ENCODE peak calls at places on chromosomes 5 and 9, in four cellular contexts. One of them, this sample, is unnamed.

GRCh38 chr9:81266674-81267073 is 422.7 kb downstream of the TLE1 start:
- DNase-seq in IMR-90: peak
- DNase-seq in HCT116: peak
- DNase-seq in ovary: no peak
- DNase-seq in this sample: no peak

GRCh38 chr5:63220244-63220643 is 641.6 kb downstream of the LRRC70 start:
- DNase-seq in HCT116: no peak
- DNase-seq in ovary: no peak
- DNase-seq in IMR-90: no peak
- DNase-seq in this sample: no peak

GRCh38 chr5:56513141-56513540 is 280.0 kb upstream of the ANKRD55 start:
- DNase-seq in HCT116: no peak
- DNase-seq in ovary: no peak
- DNase-seq in IMR-90: no peak
- DNase-seq in this sample: no peak

GRCh38 chr5:166772770-166773169 is 1518.7 kb upstream of the WWC1 start:
- DNase-seq in IMR-90: no peak
- DNase-seq in ovary: no peak
- DNase-seq in HCT116: no peak
- DNase-seq in this sample: no peak

GRCh38 chr9:131096490-131097258 is at the start of gene AIF1L:
- DNase-seq in ovary: no peak
- DNase-seq in IMR-90: no peak
- DNase-seq in HCT116: peak
- DNase-seq in this sample: no peak

GRCh38 chr9:134054891-134055811 is 12.7 kb downstream of the BRD3 start:
- DNase-seq in HCT116: no peak
- DNase-seq in IMR-90: no peak
- DNase-seq in ovary: peak
- DNase-seq in this sample: peak

GRCh38 chr5:158807947-158808346 is 291.8 kb downstream of the EBF1 start:
- DNase-seq in ovary: no peak
- DNase-seq in IMR-90: no peak
- DNase-seq in HCT116: no peak
- DNase-seq in this sample: peak

GRCh38 chr9:132681561-132681960 is 11.3 kb downstream of the GTF3C4 start:
- DNase-seq in IMR-90: no peak
- DNase-seq in ovary: no peak
- DNase-seq in HCT116: no peak
- DNase-seq in this sample: no peak

GRCh38 chr9:14670718-14671117 is 22.5 kb downstream of the ZDHHC21 start:
- DNase-seq in ovary: no peak
- DNase-seq in IMR-90: peak
- DNase-seq in HCT116: no peak
- DNase-seq in this sample: no peak

GRCh38 chr5:759781-760362 is 24.7 kb downstream of the ZDHHC11B start:
- DNase-seq in IMR-90: no peak
- DNase-seq in HCT116: no peak
- DNase-seq in ovary: no peak
- DNase-seq in this sample: no peak

GRCh38 chr9:136258299-136258625 is 12.7 kb upstream of the QSOX2 start:
- DNase-seq in IMR-90: no peak
- DNase-seq in HCT116: no peak
- DNase-seq in ovary: no peak
- DNase-seq in this sample: no peak

GRCh38 chr5:172102913-172103629 is 85.0 kb downstream of the STK10 start:
- DNase-seq in HCT116: peak
- DNase-seq in IMR-90: peak
- DNase-seq in ovary: peak
- DNase-seq in this sample: peak

GRCh38 chr5:113250341-113250953 is 184.3 kb downstream of the TSSK1B start:
- DNase-seq in IMR-90: peak
- DNase-seq in HCT116: no peak
- DNase-seq in ovary: peak
- DNase-seq in this sample: no peak

GRCh38 chr5:54049144-54049543 is 261.2 kb downstream of the ARL15 start:
- DNase-seq in ovary: no peak
- DNase-seq in HCT116: no peak
- DNase-seq in IMR-90: peak
- DNase-seq in this sample: no peak

GRCh38 chr9:92774274-92774673 is 9.6 kb upstream of the BICD2 start:
- DNase-seq in ovary: no peak
- DNase-seq in HCT116: no peak
- DNase-seq in IMR-90: peak
- DNase-seq in this sample: no peak

GRCh38 chr5:87539839-87540238 is 127.1 kb upstream of the CCNH start:
- DNase-seq in IMR-90: no peak
- DNase-seq in ovary: no peak
- DNase-seq in HCT116: no peak
- DNase-seq in this sample: no peak

GRCh38 chr9:86843182-86843581 is 104.1 kb downstream of the GAS1 start:
- DNase-seq in ovary: peak
- DNase-seq in IMR-90: peak
- DNase-seq in HCT116: no peak
- DNase-seq in this sample: peak

GRCh38 chr9:86099695-86100364 is 472 bp upstream of the GOLM1 start:
- DNase-seq in IMR-90: peak
- DNase-seq in ovary: peak
- DNase-seq in HCT116: peak
- DNase-seq in this sample: peak

GRCh38 chr9:88174324-88174723 is 36.0 kb upstream of the SPATA31C2 start:
- DNase-seq in HCT116: no peak
- DNase-seq in ovary: no peak
- DNase-seq in IMR-90: no peak
- DNase-seq in this sample: no peak

GRCh38 chr5:96391921-96392320 is 41.1 kb downstream of the PCSK1 start:
- DNase-seq in IMR-90: no peak
- DNase-seq in ovary: no peak
- DNase-seq in HCT116: no peak
- DNase-seq in this sample: no peak

GRCh38 chr9:34454571-34455065 is 3.8 kb downstream of the FAM219A start:
- DNase-seq in HCT116: peak
- DNase-seq in ovary: no peak
- DNase-seq in IMR-90: peak
- DNase-seq in this sample: peak

GRCh38 chr5:14240366-14240765 is 97.2 kb downstream of the TRIO start:
- DNase-seq in IMR-90: peak
- DNase-seq in HCT116: no peak
- DNase-seq in ovary: no peak
- DNase-seq in this sample: no peak

GRCh38 chr5:66993882-66994281 is 202.7 kb downstream of the CD180 start:
- DNase-seq in ovary: no peak
- DNase-seq in IMR-90: no peak
- DNase-seq in HCT116: no peak
- DNase-seq in this sample: no peak

GRCh38 chr5:56693220-56693579 is 122.1 kb upstream of the MAP3K1 start:
- DNase-seq in IMR-90: no peak
- DNase-seq in ovary: no peak
- DNase-seq in HCT116: no peak
- DNase-seq in this sample: no peak

GRCh38 chr5:172931001-172931536 is 28.2 kb upstream of the RPL26L1 start:
- DNase-seq in ovary: no peak
- DNase-seq in IMR-90: peak
- DNase-seq in HCT116: no peak
- DNase-seq in this sample: peak

GRCh38 chr9:78707481-78707977 is 410.6 kb downstream of the PSAT1 start:
- DNase-seq in HCT116: no peak
- DNase-seq in ovary: no peak
- DNase-seq in IMR-90: peak
- DNase-seq in this sample: no peak

DNA sequence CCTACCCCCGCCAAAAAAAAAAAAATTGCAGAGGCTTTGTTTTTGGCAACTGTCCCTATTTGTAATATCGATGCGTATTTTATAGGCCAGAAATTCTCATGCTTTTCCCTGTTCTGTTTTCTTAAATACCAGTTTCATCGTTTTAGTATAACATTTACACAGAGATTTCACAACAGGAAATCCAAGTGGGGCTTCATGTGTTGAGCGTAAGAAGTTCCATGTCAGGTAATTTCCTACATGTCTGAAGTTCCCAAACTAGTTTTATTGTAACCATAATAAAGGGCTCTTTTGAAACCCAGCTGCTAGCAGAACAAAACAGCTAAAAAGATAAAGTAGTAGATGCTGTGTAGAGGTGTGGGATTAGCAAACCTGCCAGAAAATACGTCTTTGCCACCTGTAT is 4.2 kb downstream of the SMC5 start:
- DNase-seq in HCT116: no peak
- DNase-seq in IMR-90: peak
- DNase-seq in ovary: no peak
- DNase-seq in this sample: no peak
- TF ChIP-seq POLR2A in HCT116: no peak
- TF ChIP-seq POLR2A in IMR-90: no peak
- TF ChIP-seq POLR2A in ovary: no peak
- TF ChIP-seq POLR2A in this sample: no peak

DNA sequence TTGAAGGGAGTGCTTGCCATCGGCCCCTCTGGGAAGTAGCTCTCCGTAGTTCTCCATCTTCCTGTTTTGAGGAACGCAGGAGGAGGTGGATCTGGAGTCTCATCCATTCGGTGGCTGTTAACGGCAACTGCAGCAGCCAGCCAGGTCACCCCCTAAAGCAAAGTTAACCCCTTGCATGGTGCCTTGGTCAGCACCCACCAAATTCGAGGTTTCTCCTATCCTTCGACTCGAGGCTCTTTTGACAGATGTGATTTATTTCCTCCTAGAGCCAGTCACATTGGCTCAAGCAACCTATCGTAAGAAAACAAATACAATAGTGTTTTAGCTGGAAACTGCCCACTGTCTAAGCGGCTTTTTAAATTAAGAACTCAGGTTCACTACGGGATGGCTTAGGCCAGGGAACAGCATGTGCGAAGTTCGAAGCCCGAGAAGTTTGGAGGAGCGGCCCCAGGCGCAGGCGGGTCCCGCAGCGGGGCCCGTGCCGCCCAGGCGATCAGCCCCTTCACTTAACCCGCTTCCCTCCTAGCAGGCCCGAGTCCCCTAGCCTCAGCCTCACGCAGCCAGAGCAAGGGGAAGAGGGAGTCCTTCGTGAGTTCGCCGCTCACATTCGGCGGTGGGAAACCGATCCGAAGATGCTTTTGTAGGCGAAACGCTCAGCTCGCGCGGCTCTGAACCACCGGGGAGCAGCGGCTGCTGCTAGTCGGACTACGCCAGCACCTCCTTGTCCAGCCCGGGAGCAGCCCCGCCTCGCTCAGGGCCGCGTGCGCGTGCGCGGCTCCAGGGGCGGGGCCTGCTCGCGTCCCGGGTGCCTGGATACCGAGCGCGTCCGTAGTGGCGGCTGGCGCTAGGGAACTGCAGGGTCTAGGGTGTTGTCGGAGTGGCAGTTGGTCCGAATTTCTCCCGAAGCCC is at the start of gene ROPN1L:
- DNase-seq in HCT116: peak
- DNase-seq in ovary: peak
- DNase-seq in IMR-90: peak
- DNase-seq in this sample: peak
- TF ChIP-seq POLR2A in HCT116: peak
- TF ChIP-seq POLR2A in ovary: peak
- TF ChIP-seq POLR2A in IMR-90: peak
- TF ChIP-seq POLR2A in this sample: peak

GRCh38 chr5:150394912-150395689 is 17.6 kb downstream of the CD74 start:
- DNase-seq in HCT116: no peak
- DNase-seq in ovary: no peak
- DNase-seq in IMR-90: no peak
- DNase-seq in this sample: no peak
- TF ChIP-seq POLR2A in HCT116: no peak
- TF ChIP-seq POLR2A in ovary: no peak
- TF ChIP-seq POLR2A in IMR-90: no peak
- TF ChIP-seq POLR2A in this sample: no peak

GRCh38 chr9:114388764-114389375 is 1.1 kb upstream of the AKNA start:
- DNase-seq in HCT116: no peak
- DNase-seq in ovary: no peak
- DNase-seq in IMR-90: no peak
- DNase-seq in this sample: no peak

GRCh38 chr9:114386886-114387677 is 700 bp downstream of the AKNA start:
- DNase-seq in HCT116: no peak
- DNase-seq in ovary: peak
- DNase-seq in IMR-90: peak
- DNase-seq in this sample: no peak

GRCh38 chr9:114387678-114388431 is at the start of gene AKNA:
- DNase-seq in HCT116: no peak
- DNase-seq in ovary: peak
- DNase-seq in IMR-90: peak
- DNase-seq in this sample: peak

GRCh38 chr9:114390952-114391351 is 3.2 kb upstream of the AKNA start:
- DNase-seq in HCT116: no peak
- DNase-seq in ovary: no peak
- DNase-seq in IMR-90: peak
- DNase-seq in this sample: no peak

GRCh38 chr9:114389612-114390368 is 2.0 kb upstream of the AKNA start:
- DNase-seq in ovary: no peak
- DNase-seq in HCT116: no peak
- DNase-seq in IMR-90: no peak
- DNase-seq in this sample: no peak
- TF ChIP-seq POLR2A in ovary: no peak
- TF ChIP-seq POLR2A in HCT116: no peak
- TF ChIP-seq POLR2A in IMR-90: no peak
- TF ChIP-seq POLR2A in this sample: no peak

GRCh38 chr5:134524826-134525686 is at the start of gene JADE2:
- DNase-seq in IMR-90: peak
- DNase-seq in HCT116: no peak
- DNase-seq in ovary: peak
- DNase-seq in this sample: peak

GRCh38 chr5:134523543-134524136 is 1.8 kb upstream of the JADE2 start:
- DNase-seq in HCT116: no peak
- DNase-seq in ovary: no peak
- DNase-seq in IMR-90: no peak
- DNase-seq in this sample: no peak

GRCh38 chr5:134526483-134527155 is 1.1 kb downstream of the JADE2 start:
- DNase-seq in IMR-90: no peak
- DNase-seq in HCT116: peak
- DNase-seq in ovary: peak
- DNase-seq in this sample: peak

GRCh38 chr5:134525687-134526482 is 415 bp downstream of the JADE2 start:
- DNase-seq in ovary: peak
- DNase-seq in HCT116: no peak
- DNase-seq in IMR-90: peak
- DNase-seq in this sample: peak

DNA sequence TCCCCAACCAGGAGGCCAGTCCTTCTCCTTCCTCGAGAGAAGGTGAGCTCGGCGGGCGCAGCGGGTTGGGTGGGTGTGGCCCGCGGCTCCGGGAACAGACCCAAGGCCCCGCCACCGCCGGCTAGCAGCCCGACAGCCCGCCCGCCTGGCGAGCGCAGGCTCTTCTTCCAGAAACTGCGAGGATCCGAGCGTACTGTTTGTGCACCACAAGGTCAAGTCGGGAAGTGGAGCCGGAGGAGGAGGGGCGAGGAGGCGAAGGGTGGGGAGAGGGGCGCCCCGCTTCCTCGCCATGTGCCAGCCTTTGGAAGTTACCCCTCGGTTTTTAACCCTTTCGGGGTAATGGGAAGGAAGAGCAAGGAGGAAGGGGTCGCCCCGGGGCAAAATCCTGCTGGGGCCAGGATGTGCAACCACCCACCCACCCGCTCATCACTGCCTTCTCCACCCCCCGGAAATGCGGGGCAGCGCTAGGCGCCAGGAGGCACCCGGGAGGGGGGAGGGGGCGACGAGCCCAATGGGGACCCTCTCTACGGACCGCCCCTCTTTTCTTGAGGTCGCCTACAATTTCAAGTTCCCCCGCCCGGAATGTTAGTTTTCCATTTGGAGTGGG is 1.1 kb upstream of the JADE2 start:
- DNase-seq in ovary: peak
- DNase-seq in IMR-90: peak
- DNase-seq in HCT116: no peak
- DNase-seq in this sample: peak
- TF ChIP-seq POLR2A in ovary: peak
- TF ChIP-seq POLR2A in IMR-90: no peak
- TF ChIP-seq POLR2A in HCT116: peak
- TF ChIP-seq POLR2A in this sample: peak

This sample was measured in adrenal gland.